ENCODE peak calls at places on chromosomes 11 and 22, in five cellular contexts. P is Calu3, I is mesendoderm, K is A549, T is KG1. O is an unnamed sample.

GRCh38 chr22:50002791-50003190 is 9.8 kb downstream of the IL17REL start:
- DNase-seq in P (no peak), I (no peak), K (no peak), T (no peak), O (no peak)

GRCh38 chr22:20792966-20793332 is 19.0 kb downstream of the SERPIND1 start:
- DNase-seq in P (no peak), I (no peak), K (no peak), T (no peak), O (no peak)

GRCh38 chr22:40855104-40855959 is 1.1 kb downstream of the ST13 start:
- DNase-seq in P (no peak), I (no peak), K (no peak), T (no peak), O (no peak)

GRCh38 chr11:9601041-9601875 is 27.8 kb downstream of the WEE1 start:
- DNase-seq in P (no peak), I (peak), K (no peak), T (peak), O (peak)

GRCh38 chr11:2444301-2445106 is at the start of the genes KCNQ1 and TRPM5:
- DNase-seq in P (peak), I (peak), K (peak), T (peak), O (no peak)

GRCh38 chr11:75194147-75194546 is 43.2 kb downstream of the SLCO2B1 start:
- DNase-seq in P (no peak), I (no peak), K (no peak), T (no peak), O (no peak)

GRCh38 chr22:46712288-46712687 is 25.8 kb downstream of the CERK start:
- DNase-seq in P (no peak), I (no peak), K (no peak), T (no peak), O (no peak)

GRCh38 chr11:132278801-132279574 is 908.6 kb downstream of the NTM start:
- DNase-seq in P (no peak), I (peak), K (no peak), T (no peak), O (no peak)

GRCh38 chr11:126140932-126141291 is 70.5 kb downstream of the RPUSD4 start:
- DNase-seq in P (no peak), I (no peak), K (no peak), T (no peak), O (no peak)

O was measured in SK-N-DZ.